ENCODE peak calls at places on chromosome X, in six cellular contexts. One of them, this sample, is unnamed.

GRCh38 chrX:69362889-69363288 is 141.2 kb upstream of the NALF2 start:
- DNase-seq in HT1080: no peak
- DNase-seq in hypothalamus: no peak
- DNase-seq in NCI-H774: no peak
- DNase-seq in MCF 10A: no peak
- DNase-seq in immature natural killer cell: no peak
- DNase-seq in this sample: no peak

GRCh38 chrX:72526534-72527508 is 45.8 kb downstream of the HDAC8 start:
- DNase-seq in NCI-H774: no peak
- DNase-seq in HT1080: peak; percentile 47
- DNase-seq in hypothalamus: no peak
- DNase-seq in immature natural killer cell: no peak
- DNase-seq in MCF 10A: no peak
- DNase-seq in this sample: peak; percentile 70

GRCh38 chrX:9133426-9133825 is 99.5 kb upstream of the FAM9B start:
- DNase-seq in immature natural killer cell: no peak
- DNase-seq in NCI-H774: no peak
- DNase-seq in MCF 10A: no peak
- DNase-seq in HT1080: peak; percentile 58
- DNase-seq in hypothalamus: no peak
- DNase-seq in this sample: peak; percentile 61

GRCh38 chrX:19888419-19888879 is 1.0 kb upstream of the SH3KBP1 start:
- DNase-seq in hypothalamus: peak; percentile 6
- DNase-seq in immature natural killer cell: peak; percentile 53
- DNase-seq in NCI-H774: no peak
- DNase-seq in HT1080: peak; percentile 73
- DNase-seq in MCF 10A: peak; percentile 87
- DNase-seq in this sample: peak; percentile 82

GRCh38 chrX:45850775-45851433 is 650.2 kb upstream of the DIPK2B start:
- DNase-seq in NCI-H774: peak; percentile 3
- DNase-seq in hypothalamus: no peak
- DNase-seq in immature natural killer cell: no peak
- DNase-seq in MCF 10A: peak; percentile 52
- DNase-seq in HT1080: peak; percentile 42
- DNase-seq in this sample: peak; percentile 51

GRCh38 chrX:109874548-109874947 is 128.4 kb upstream of the TMEM164 start:
- DNase-seq in immature natural killer cell: no peak
- DNase-seq in hypothalamus: no peak
- DNase-seq in HT1080: no peak
- DNase-seq in MCF 10A: no peak
- DNase-seq in NCI-H774: no peak
- DNase-seq in this sample: no peak

GRCh38 chrX:68995780-68996551 is 167.1 kb downstream of the EFNB1 start:
- DNase-seq in hypothalamus: no peak
- DNase-seq in NCI-H774: no peak
- DNase-seq in immature natural killer cell: no peak
- DNase-seq in MCF 10A: peak; percentile 62
- DNase-seq in HT1080: no peak
- DNase-seq in this sample: peak; percentile 12

GRCh38 chrX:131058136-131058868 is at the start of gene ARHGAP36:
- DNase-seq in NCI-H774: no peak
- DNase-seq in MCF 10A: no peak
- DNase-seq in HT1080: no peak
- DNase-seq in hypothalamus: no peak
- DNase-seq in immature natural killer cell: no peak
- DNase-seq in this sample: peak; percentile 1

GRCh38 chrX:131985526-131986049 is 37.5 kb upstream of the STK26 start:
- DNase-seq in MCF 10A: no peak
- DNase-seq in NCI-H774: no peak
- DNase-seq in hypothalamus: no peak
- DNase-seq in HT1080: no peak
- DNase-seq in immature natural killer cell: no peak
- DNase-seq in this sample: no peak

GRCh38 chrX:30888526-30889146 is 418 bp downstream of the TAB3 start:
- DNase-seq in hypothalamus: no peak
- DNase-seq in NCI-H774: no peak
- DNase-seq in MCF 10A: peak; percentile 18
- DNase-seq in immature natural killer cell: no peak
- DNase-seq in HT1080: no peak
- DNase-seq in this sample: peak; percentile 21

GRCh38 chrX:40099046-40099968 is 1.5 kb upstream of the BCOR start:
- DNase-seq in hypothalamus: no peak
- DNase-seq in NCI-H774: peak; percentile 56
- DNase-seq in MCF 10A: no peak
- DNase-seq in HT1080: peak; percentile 41
- DNase-seq in immature natural killer cell: peak; percentile 48
- DNase-seq in this sample: peak; percentile 55

GRCh38 chrX:72685810-72686465 is 28.2 kb downstream of the PHKA1 start:
- DNase-seq in immature natural killer cell: no peak
- DNase-seq in MCF 10A: peak; percentile 8
- DNase-seq in HT1080: no peak
- DNase-seq in NCI-H774: peak; percentile 25
- DNase-seq in hypothalamus: no peak
- DNase-seq in this sample: no peak

GRCh38 chrX:139973290-139973689 is 8.0 kb upstream of the CXorf66 start:
- DNase-seq in NCI-H774: no peak
- DNase-seq in hypothalamus: no peak
- DNase-seq in MCF 10A: no peak
- DNase-seq in immature natural killer cell: no peak
- DNase-seq in HT1080: no peak
- DNase-seq in this sample: no peak

GRCh38 chrX:39693298-39693697 is 404.5 kb downstream of the BCOR start:
- DNase-seq in hypothalamus: no peak
- DNase-seq in MCF 10A: no peak
- DNase-seq in NCI-H774: no peak
- DNase-seq in HT1080: no peak
- DNase-seq in immature natural killer cell: no peak
- DNase-seq in this sample: no peak

GRCh38 chrX:24396236-24396929 is 35.9 kb downstream of the SUPT20HL1 start:
- DNase-seq in hypothalamus: no peak
- DNase-seq in immature natural killer cell: no peak
- DNase-seq in NCI-H774: no peak
- DNase-seq in MCF 10A: peak; percentile 71
- DNase-seq in HT1080: peak; percentile 17
- DNase-seq in this sample: no peak

GRCh38 chrX:18146009-18146408 is 74.7 kb downstream of the BEND2 start:
- DNase-seq in NCI-H774: no peak
- DNase-seq in HT1080: no peak
- DNase-seq in hypothalamus: no peak
- DNase-seq in MCF 10A: no peak
- DNase-seq in immature natural killer cell: no peak
- DNase-seq in this sample: no peak

GRCh38 chrX:65643046-65643785 is 24.2 kb upstream of the MSN start:
- DNase-seq in NCI-H774: no peak
- DNase-seq in immature natural killer cell: no peak
- DNase-seq in HT1080: peak; percentile 32
- DNase-seq in MCF 10A: peak; percentile 84
- DNase-seq in hypothalamus: no peak
- DNase-seq in this sample: no peak

GRCh38 chrX:40908857-40909475 is 173.6 kb upstream of the MED14 start:
- DNase-seq in NCI-H774: no peak
- DNase-seq in hypothalamus: no peak
- DNase-seq in HT1080: peak; percentile 80
- DNase-seq in MCF 10A: peak; percentile 38
- DNase-seq in immature natural killer cell: no peak
- DNase-seq in this sample: peak; percentile 51

GRCh38 chrX:19649227-19650009 is 134.1 kb upstream of the MAP3K15 start:
- DNase-seq in HT1080: peak; percentile 56
- DNase-seq in immature natural killer cell: no peak
- DNase-seq in NCI-H774: no peak
- DNase-seq in MCF 10A: no peak
- DNase-seq in hypothalamus: no peak
- DNase-seq in this sample: no peak

GRCh38 chrX:18548996-18549395 is 122.9 kb downstream of the RS1 start:
- DNase-seq in HT1080: no peak
- DNase-seq in MCF 10A: peak; percentile 8
- DNase-seq in NCI-H774: no peak
- DNase-seq in hypothalamus: no peak
- DNase-seq in immature natural killer cell: no peak
- DNase-seq in this sample: no peak

GRCh38 chrX:74422576-74423288 is 1.4 kb downstream of the SLC16A2 start:
- DNase-seq in MCF 10A: peak; percentile 43
- DNase-seq in HT1080: no peak
- DNase-seq in immature natural killer cell: peak; percentile 7
- DNase-seq in hypothalamus: peak; percentile 24
- DNase-seq in NCI-H774: no peak
- DNase-seq in this sample: peak; percentile 73

This sample was measured in mesenchymal stem cell.